ENCODE peak calls at places on chromosomes 12 and 14, in nine cellular contexts. R, Y, J, Z, P, E, S, O and A are unnamed samples. For H3K4me1 and H3K36me3, the result is how much of the 10 kb centered on the place peaks cover.

GRCh38 chr14:71594828-71595227 is 337.4 kb upstream of the RGS6 start:
- DNase-seq in Y (no peak), E (no peak), Z (no peak), S (no peak), O (no peak), J (no peak), P (no peak), R (peak), A (no peak)

GRCh38 chr14:105499256-105500035 is 8.4 kb downstream of the TEDC1 start:
- DNase-seq in O (no peak), Z (no peak), J (no peak), S (no peak), P (peak), E (no peak), Y (no peak), R (no peak), A (peak)

GRCh38 chr12:118355838-118356237 is 16.9 kb downstream of the TAOK3 start:
- DNase-seq in Z (no peak), E (no peak), S (no peak), J (no peak), P (no peak), Y (no peak), O (no peak), R (no peak), A (no peak)

GRCh38 chr14:30158299-30158698 is 230.7 kb upstream of the PRKD1 start:
- DNase-seq in E (no peak), J (no peak), S (no peak), O (no peak), Z (no peak), P (no peak), R (no peak), Y (no peak), A (no peak)

GRCh38 chr12:52848661-52849255 is at the start of gene KRT78:
- DNase-seq in Y (no peak), R (no peak), Z (no peak), J (no peak), E (no peak), S (no peak), O (no peak), P (no peak), A (no peak)

GRCh38 chr12:79897617-79898016 is 37.3 kb downstream of the PPP1R12A start:
- DNase-seq in R (peak), Y (no peak), P (no peak), Z (no peak), O (no peak), J (no peak), S (no peak), E (no peak), A (no peak)

GRCh38 chr12:6828671-6829531 is 694 bp downstream of the P3H3 start:
- DNase-seq in J (peak), Z (peak), Y (no peak), E (peak), P (peak), S (peak), O (no peak), R (peak), A (no peak)

GRCh38 chr12:43282106-43282505 is 269.9 kb downstream of the ADAMTS20 start:
- DNase-seq in R (peak), S (no peak), E (no peak), Z (no peak), P (no peak), O (no peak), Y (no peak), J (no peak), A (no peak)

GRCh38 chr14:35215110-35215872 is 76.9 kb upstream of the PSMA6 start:
- DNase-seq in Y (no peak), S (no peak), O (no peak), R (peak), P (no peak), Z (no peak), J (no peak), E (no peak), A (no peak)

GRCh38 chr12:79935624-79936040 is 735 bp upstream of the PPP1R12A start:
- DNase-seq in P (no peak), J (peak), E (no peak), R (peak), Y (no peak), Z (peak), S (no peak), O (no peak), A (no peak)

GRCh38 chr14:95098984-95099599 is 58.2 kb downstream of the DICER1 start:
- DNase-seq in J (peak), E (peak), S (peak), Y (peak), O (no peak), R (peak), P (peak), Z (peak), A (peak)

GRCh38 chr14:37792124-37792523 is 196.7 kb downstream of the TTC6 start:
- DNase-seq in O (no peak), J (no peak), R (no peak), E (no peak), P (no peak), S (no peak), Z (no peak), Y (no peak), A (no peak)

GRCh38 chr12:18576104-18576622 is 161.6 kb downstream of the PLCZ1 start:
- DNase-seq in Z (no peak), J (no peak), S (no peak), Y (no peak), O (no peak), R (peak), E (no peak), P (no peak), A (no peak)

GRCh38 chr12:116800918-116801317 is 62.8 kb downstream of the RNFT2 start:
- DNase-seq in J (no peak), O (no peak), P (no peak), Z (no peak), S (no peak), E (no peak), R (no peak), Y (no peak), A (no peak)

GRCh38 chr12:52655720-52656124 is 3.7 kb upstream of the KRT2 start:
- DNase-seq in E (no peak), Z (no peak), O (no peak), P (no peak), J (peak), Y (no peak), S (peak), R (no peak), A (no peak)

GRCh38 chr12:104825408-104825807 is 132.7 kb downstream of the SLC41A2 start:
- DNase-seq in J (no peak), E (peak), R (peak), P (no peak), S (no peak), Y (no peak), Z (no peak), O (no peak), A (no peak)

GRCh38 chr12:4775936-4776335 is 55.7 kb downstream of the GALNT8 start:
- DNase-seq in E (no peak), J (no peak), O (no peak), P (no peak), Z (no peak), Y (no peak), S (no peak), R (no peak), A (no peak)

GRCh38 chr12:88530868-88531267 is 49.4 kb downstream of the KITLG start:
- DNase-seq in S (no peak), Y (no peak), O (no peak), E (no peak), J (no peak), R (no peak), Z (no peak), P (no peak), A (no peak)

GRCh38 chr14:64654072-64654899 is 49.9 kb upstream of the PLEKHG3 start:
- DNase-seq in Y (no peak), O (peak), S (no peak), R (peak), Z (no peak), P (no peak), J (no peak), E (no peak), A (no peak)

GRCh38 chr12:120199595-120200306 is 1.2 kb downstream of the RPLP0 start:
- DNase-seq in S (no peak), E (no peak), O (no peak), R (peak), Z (no peak), P (peak), Y (peak), J (no peak), A (no peak)

GRCh38 chr14:23147676-23148075 is 28.6 kb upstream of the CEBPE start:
- DNase-seq in P (peak), J (peak), Y (peak), Z (peak), O (no peak), E (no peak), S (peak), R (peak), A (no peak)

GRCh38 chr14:23149745-23150144 is 30.7 kb upstream of the CEBPE start:
- DNase-seq in Y (no peak), J (no peak), E (no peak), R (no peak), O (no peak), Z (no peak), P (no peak), S (no peak), A (no peak)

GRCh38 chr14:23153891-23154796 is 29.3 kb downstream of the SLC7A8 start:
- DNase-seq in E (peak), Y (peak), Z (peak), J (peak), P (peak), O (peak), R (no peak), S (peak), A (peak)

GRCh38 chr14:23148596-23149249 is 29.7 kb upstream of the CEBPE start:
- DNase-seq in E (no peak), J (no peak), Z (no peak), S (no peak), O (no peak), R (no peak), P (no peak), Y (no peak), A (no peak)

DNA sequence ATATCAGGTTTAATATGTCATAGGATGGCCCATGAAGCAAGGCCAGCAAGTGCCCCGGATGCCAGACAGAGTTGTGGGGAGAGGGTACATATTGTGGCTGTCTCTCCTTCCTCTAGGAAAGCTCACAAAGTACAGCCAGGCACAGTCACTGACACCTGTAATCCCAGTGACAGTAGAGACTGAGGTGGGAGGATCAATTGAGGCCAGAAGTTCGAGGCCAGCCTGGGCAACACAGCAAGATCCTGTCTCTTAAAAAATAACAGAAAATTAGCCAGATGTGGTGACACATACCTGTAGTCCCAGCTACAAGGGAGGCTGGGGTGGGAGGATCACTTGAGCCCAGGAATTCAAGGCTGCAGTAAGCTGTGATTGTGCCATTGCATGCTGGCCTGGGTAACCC is 32.1 kb downstream of the SLC7A8 start:
- DNase-seq in J (no peak), O (no peak), E (no peak), Z (no peak), Y (no peak), P (no peak), S (no peak), R (no peak), A (no peak)
- H3K4me1 ChIP-seq in J (under half), O (under half), E (half or more), Z (under half), Y (under half), P (half or more), S (under half), R (under half), A (under half)

GRCh38 chr12:26976687-26977086 is 37.5 kb downstream of the TM7SF3 start:
- DNase-seq in O (no peak), J (no peak), S (no peak), P (no peak), E (no peak), Y (no peak), R (no peak), Z (no peak), A (no peak)
- H3K36me3 ChIP-seq in O (under half), J (under half), S (half or more), P (under half), E (under half), Y (under half), R (under half), Z (under half), A (half or more)

GRCh38 chr12:12612403-12612802 is 727 bp downstream of the CREBL2 start:
- DNase-seq in J (no peak), R (peak), O (no peak), P (no peak), Y (peak), Z (no peak), S (no peak), E (no peak), A (no peak)

GRCh38 chr12:12609692-12610091 is 2.0 kb upstream of the CREBL2 start:
- DNase-seq in Y (no peak), Z (no peak), R (no peak), J (no peak), P (no peak), E (no peak), S (no peak), O (no peak), A (no peak)

GRCh38 chr12:12613334-12613733 is 1.7 kb downstream of the CREBL2 start:
- DNase-seq in O (no peak), Y (no peak), R (no peak), J (no peak), P (no peak), S (no peak), E (no peak), Z (no peak), A (no peak)

GRCh38 chr12:12610711-12611110 is 965 bp upstream of the CREBL2 start:
- DNase-seq in S (no peak), Y (no peak), J (no peak), P (no peak), O (no peak), E (no peak), Z (no peak), R (no peak), A (no peak)

DNA sequence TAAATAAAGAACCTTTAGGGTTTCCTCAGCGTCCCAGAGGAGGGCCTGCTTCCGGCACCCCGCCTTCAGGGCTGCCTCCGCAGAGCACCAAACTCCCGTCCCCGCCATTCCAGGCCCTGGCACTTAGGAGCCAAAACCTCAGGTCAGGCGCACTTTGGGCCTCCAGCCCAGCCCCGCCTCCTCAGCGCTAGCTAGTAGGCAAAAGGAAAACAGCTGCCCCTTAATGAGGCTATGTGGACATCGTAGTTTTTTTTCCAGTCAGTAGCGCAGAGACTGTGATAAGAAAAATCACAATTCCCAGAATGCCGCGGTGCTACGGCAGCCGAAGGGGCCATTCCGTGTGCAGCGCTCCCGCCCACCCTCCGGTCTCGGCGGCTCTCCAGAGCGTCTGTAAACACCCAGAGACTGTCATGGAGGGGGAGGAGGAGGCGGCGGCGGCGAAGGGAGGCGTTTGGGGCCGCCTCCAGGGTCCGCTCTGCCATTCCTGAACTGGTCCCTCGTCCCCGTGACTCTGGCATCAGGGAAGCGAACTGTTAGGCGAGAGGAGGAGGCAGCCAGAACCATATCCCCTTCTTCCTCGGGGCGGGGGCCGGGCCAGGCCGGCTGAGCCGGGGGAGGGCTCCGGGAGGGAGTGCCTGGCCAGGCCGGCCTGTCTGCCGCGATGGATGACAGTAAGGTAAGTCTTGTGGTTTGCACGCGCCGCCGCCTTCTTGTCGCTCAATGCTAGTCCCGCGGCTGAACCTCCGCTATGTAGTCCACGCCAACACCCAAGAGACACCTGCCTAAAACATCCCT is at the start of gene CREBL2:
- DNase-seq in O (peak), Y (peak), P (peak), E (peak), R (peak), J (peak), S (peak), Z (peak), A (peak)
- TF ChIP-seq POLR2A in O (peak), Y (peak), P (peak), E (peak), R (peak), J (peak), S (no peak), Z (peak), A (no peak)

GRCh38 chr12:61385771-61386170 is 874.4 kb upstream of the USP15 start:
- DNase-seq in Z (no peak), P (no peak), S (no peak), R (peak), E (no peak), Y (no peak), J (no peak), O (no peak), A (no peak)
- H3K4me1 ChIP-seq in Z (under half), P (under half), S (under half), R (under half), E (under half), Y (under half), J (under half), O (under half), A (under half)

GRCh38 chr12:131917711-131918306 is 11.3 kb upstream of the PUS1 start:
- DNase-seq in O (peak), P (no peak), S (no peak), Y (no peak), J (no peak), Z (no peak), E (no peak), R (no peak), A (peak)

GRCh38 chr12:131918311-131919050 is 10.6 kb upstream of the PUS1 start:
- DNase-seq in Z (no peak), Y (no peak), S (no peak), R (no peak), J (no peak), O (no peak), P (no peak), E (no peak), A (no peak)

GRCh38 chr12:131920157-131920508 is 8.9 kb upstream of the PUS1 start:
- DNase-seq in O (no peak), S (no peak), Z (no peak), E (no peak), J (peak), P (no peak), R (no peak), Y (no peak), A (no peak)

GRCh38 chr12:131919366-131920156 is 9.5 kb upstream of the PUS1 start:
- DNase-seq in E (no peak), Z (no peak), R (no peak), O (no peak), Y (no peak), J (peak), P (no peak), S (no peak), A (no peak)

DNA sequence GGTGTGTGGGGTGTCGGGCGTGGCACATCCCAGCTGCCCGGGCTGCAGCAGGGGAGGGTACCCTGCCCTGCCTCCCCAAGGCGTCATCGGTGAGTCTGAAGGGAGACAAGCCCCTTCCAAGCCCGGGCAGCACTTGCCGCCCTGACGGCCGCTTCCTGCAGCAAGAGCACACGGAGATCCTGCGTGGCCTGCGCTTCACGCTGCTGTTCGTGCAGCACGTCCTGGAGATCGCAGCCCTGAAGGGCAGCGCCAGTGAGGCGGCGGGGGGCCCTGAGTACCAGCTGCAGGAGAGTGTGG is 10.1 kb upstream of the PUS1 start:
- DNase-seq in R (no peak), Y (no peak), P (no peak), O (no peak), J (no peak), Z (no peak), S (no peak), E (no peak), A (no peak)
- H3K36me3 ChIP-seq in R (half or more), Y (half or more), P (under half), O (under half), J (under half), Z (under half), S (half or more), E (under half), A (under half)

GRCh38 chr12:112018571-112019237 is 5.5 kb downstream of the ERP29 start:
- DNase-seq in Y (no peak), J (no peak), S (no peak), R (peak), E (no peak), P (no peak), Z (no peak), O (no peak), A (no peak)
- TF ChIP-seq POLR2A in Y (no peak), J (no peak), S (no peak), R (no peak), E (no peak), P (no peak), Z (no peak), O (no peak), A (no peak)